ENCODE peak calls at places on chromosomes 12 and 14, in seven cellular contexts. One of them, this sample, is unnamed.

GRCh38 chr12:119602695-119603094 is 9.1 kb downstream of the TMEM233 start:
- DNase-seq in HepG2: no peak
- DNase-seq in HCT116: no peak
- DNase-seq in GM12878: no peak
- DNase-seq in H1: no peak
- DNase-seq in K562: no peak
- DNase-seq in SK-N-SH: peak
- DNase-seq in this sample: no peak

GRCh38 chr14:99143793-99144192 is 128.2 kb downstream of the BCL11B start:
- DNase-seq in HepG2: no peak
- DNase-seq in HCT116: peak
- DNase-seq in GM12878: no peak
- DNase-seq in H1: no peak
- DNase-seq in K562: no peak
- DNase-seq in SK-N-SH: no peak
- DNase-seq in this sample: no peak

GRCh38 chr12:13209279-13210021 is 12.9 kb downstream of the EMP1 start:
- DNase-seq in HepG2: no peak
- DNase-seq in HCT116: no peak
- DNase-seq in GM12878: no peak
- DNase-seq in H1: no peak
- DNase-seq in K562: no peak
- DNase-seq in SK-N-SH: no peak
- DNase-seq in this sample: no peak

GRCh38 chr12:53389702-53390101 is 9.7 kb downstream of the SP1 start:
- DNase-seq in HepG2: no peak
- DNase-seq in HCT116: no peak
- DNase-seq in GM12878: no peak
- DNase-seq in H1: no peak
- DNase-seq in K562: no peak
- DNase-seq in SK-N-SH: no peak
- DNase-seq in this sample: no peak

GRCh38 chr12:117485984-117486839 is 124.8 kb upstream of the NOS1 start:
- DNase-seq in HepG2: no peak
- DNase-seq in HCT116: no peak
- DNase-seq in GM12878: no peak
- DNase-seq in H1: no peak
- DNase-seq in K562: no peak
- DNase-seq in SK-N-SH: no peak
- DNase-seq in this sample: no peak

GRCh38 chr12:12804432-12804886 is 8.7 kb upstream of the DDX47 start:
- DNase-seq in HepG2: peak
- DNase-seq in HCT116: peak
- DNase-seq in GM12878: no peak
- DNase-seq in H1: no peak
- DNase-seq in K562: no peak
- DNase-seq in SK-N-SH: no peak
- DNase-seq in this sample: no peak

GRCh38 chr12:122227341-122227740 is 1.5 kb upstream of the DIABLO start:
- DNase-seq in HepG2: no peak
- DNase-seq in HCT116: no peak
- DNase-seq in GM12878: no peak
- DNase-seq in H1: no peak
- DNase-seq in K562: no peak
- DNase-seq in SK-N-SH: peak
- DNase-seq in this sample: no peak

GRCh38 chr12:89992668-89993401 is 284.2 kb upstream of the ATP2B1 start:
- DNase-seq in HepG2: no peak
- DNase-seq in HCT116: no peak
- DNase-seq in GM12878: no peak
- DNase-seq in H1: no peak
- DNase-seq in K562: no peak
- DNase-seq in SK-N-SH: no peak
- DNase-seq in this sample: no peak

GRCh38 chr12:2959194-2959507 is at the start of gene TEAD4:
- DNase-seq in HepG2: peak
- DNase-seq in HCT116: peak
- DNase-seq in GM12878: no peak
- DNase-seq in H1: no peak
- DNase-seq in K562: peak
- DNase-seq in SK-N-SH: peak
- DNase-seq in this sample: peak

GRCh38 chr14:103445783-103446182 is 60.6 kb downstream of the MARK3 start:
- DNase-seq in HepG2: no peak
- DNase-seq in HCT116: no peak
- DNase-seq in GM12878: no peak
- DNase-seq in H1: no peak
- DNase-seq in K562: no peak
- DNase-seq in SK-N-SH: no peak
- DNase-seq in this sample: no peak
- TF ChIP-seq JUND in HepG2: no peak
- TF ChIP-seq JUND in HCT116: no peak
- TF ChIP-seq JUND in GM12878: no peak
- TF ChIP-seq JUND in H1: no peak
- TF ChIP-seq JUND in K562: no peak
- TF ChIP-seq JUND in SK-N-SH: no peak
- TF ChIP-seq JUND in this sample: no peak

GRCh38 chr14:55609681-55610080 is 29.7 kb downstream of the KTN1 start:
- DNase-seq in HepG2: peak
- DNase-seq in HCT116: no peak
- DNase-seq in GM12878: no peak
- DNase-seq in H1: no peak
- DNase-seq in K562: no peak
- DNase-seq in SK-N-SH: no peak
- DNase-seq in this sample: no peak
- TF ChIP-seq JUND in HepG2: no peak
- TF ChIP-seq JUND in HCT116: no peak
- TF ChIP-seq JUND in GM12878: no peak
- TF ChIP-seq JUND in H1: no peak
- TF ChIP-seq JUND in K562: no peak
- TF ChIP-seq JUND in SK-N-SH: peak
- TF ChIP-seq JUND in this sample: no peak

GRCh38 chr14:76715102-76715926 is 46.0 kb upstream of the VASH1 start:
- DNase-seq in HepG2: no peak
- DNase-seq in HCT116: no peak
- DNase-seq in GM12878: no peak
- DNase-seq in H1: no peak
- DNase-seq in K562: peak
- DNase-seq in SK-N-SH: no peak
- DNase-seq in this sample: no peak
- TF ChIP-seq JUND in HepG2: no peak
- TF ChIP-seq JUND in HCT116: no peak
- TF ChIP-seq JUND in GM12878: no peak
- TF ChIP-seq JUND in H1: no peak
- TF ChIP-seq JUND in K562: no peak
- TF ChIP-seq JUND in SK-N-SH: no peak
- TF ChIP-seq JUND in this sample: no peak

DNA sequence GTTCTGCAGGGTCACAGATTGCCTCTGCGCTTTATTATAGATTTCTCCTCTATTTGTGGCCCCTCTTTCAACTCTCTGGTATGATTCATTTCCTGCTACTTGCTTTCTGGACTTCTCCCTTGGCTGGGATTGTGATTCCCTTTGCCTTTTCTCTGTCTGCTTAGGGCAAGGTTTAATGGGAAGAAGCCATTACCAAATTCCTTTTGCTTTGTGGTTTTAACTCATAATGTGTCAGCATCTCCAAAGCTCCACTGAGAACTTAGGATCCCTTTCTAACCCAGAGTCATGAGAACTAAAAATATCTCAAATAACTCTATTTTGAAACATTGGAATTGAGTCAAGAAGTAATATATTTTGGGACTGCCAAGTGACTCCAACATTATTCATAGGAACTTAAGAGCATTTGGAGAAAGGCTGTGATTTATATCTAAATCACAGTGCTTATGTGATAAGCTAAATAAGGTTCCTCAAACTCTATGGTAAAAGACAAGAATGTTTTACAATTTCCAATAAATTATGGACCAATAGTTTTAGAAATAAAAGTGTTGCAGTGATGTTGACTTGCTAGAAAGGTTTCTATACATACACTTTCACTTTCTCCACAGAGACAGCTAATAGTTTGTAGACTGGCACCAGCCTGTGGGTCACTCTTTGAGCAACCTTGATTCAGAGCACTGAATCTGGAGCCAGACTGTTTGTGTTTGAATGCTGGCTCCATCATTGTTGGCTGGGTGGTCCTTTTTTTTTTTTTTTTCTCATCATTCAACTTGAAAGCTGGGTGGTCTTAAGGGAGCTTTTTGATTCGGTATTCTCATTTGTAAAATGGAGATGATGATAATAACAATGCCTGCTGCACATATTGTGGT is 93.9 kb downstream of the DACT1 start:
- DNase-seq in HepG2: no peak
- DNase-seq in HCT116: peak
- DNase-seq in GM12878: no peak
- DNase-seq in H1: no peak
- DNase-seq in K562: no peak
- DNase-seq in SK-N-SH: no peak
- DNase-seq in this sample: no peak
- TF ChIP-seq JUND in HepG2: no peak
- TF ChIP-seq JUND in HCT116: peak
- TF ChIP-seq JUND in GM12878: no peak
- TF ChIP-seq JUND in H1: no peak
- TF ChIP-seq JUND in K562: no peak
- TF ChIP-seq JUND in SK-N-SH: peak
- TF ChIP-seq JUND in this sample: no peak

GRCh38 chr14:96221841-96222240 is 17.2 kb downstream of the BDKRB2 start:
- DNase-seq in HepG2: no peak
- DNase-seq in HCT116: no peak
- DNase-seq in GM12878: no peak
- DNase-seq in H1: no peak
- DNase-seq in K562: no peak
- DNase-seq in SK-N-SH: no peak
- DNase-seq in this sample: no peak

GRCh38 chr14:96227428-96227827 is 22.8 kb downstream of the BDKRB2 start:
- DNase-seq in HepG2: no peak
- DNase-seq in HCT116: no peak
- DNase-seq in GM12878: no peak
- DNase-seq in H1: no peak
- DNase-seq in K562: no peak
- DNase-seq in SK-N-SH: no peak
- DNase-seq in this sample: no peak

GRCh38 chr14:96229315-96229714 is 24.7 kb downstream of the BDKRB2 start:
- DNase-seq in HepG2: no peak
- DNase-seq in HCT116: no peak
- DNase-seq in GM12878: no peak
- DNase-seq in H1: no peak
- DNase-seq in K562: no peak
- DNase-seq in SK-N-SH: no peak
- DNase-seq in this sample: no peak

GRCh38 chr14:96224480-96225096 is 19.9 kb downstream of the BDKRB2 start:
- DNase-seq in HepG2: no peak
- DNase-seq in HCT116: no peak
- DNase-seq in GM12878: no peak
- DNase-seq in H1: no peak
- DNase-seq in K562: no peak
- DNase-seq in SK-N-SH: no peak
- DNase-seq in this sample: peak

DNA sequence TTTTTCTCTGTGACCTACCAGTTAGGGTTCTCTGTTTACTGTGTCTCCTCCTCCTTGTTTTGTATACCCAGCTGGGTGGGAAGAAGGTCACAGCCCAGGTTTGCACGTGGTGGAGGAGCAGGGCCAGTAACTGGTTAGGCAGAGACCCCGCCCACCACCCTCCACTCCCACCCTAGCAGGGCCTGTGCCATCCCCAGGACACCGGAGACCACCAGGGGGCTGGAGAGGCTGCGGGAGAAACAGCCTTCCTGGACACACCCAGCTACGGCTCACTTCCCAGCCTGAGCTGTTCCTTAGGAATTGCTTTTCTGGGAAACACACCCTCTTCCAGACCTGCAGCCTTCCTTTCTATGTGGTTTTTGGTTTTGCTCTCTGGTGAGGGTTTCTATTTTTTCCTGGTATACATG is 21.1 kb downstream of the BDKRB2 start:
- DNase-seq in HepG2: peak
- DNase-seq in HCT116: no peak
- DNase-seq in GM12878: no peak
- DNase-seq in H1: peak
- DNase-seq in K562: no peak
- DNase-seq in SK-N-SH: peak
- DNase-seq in this sample: no peak
- TF ChIP-seq JUND in HepG2: no peak
- TF ChIP-seq JUND in HCT116: no peak
- TF ChIP-seq JUND in GM12878: no peak
- TF ChIP-seq JUND in H1: no peak
- TF ChIP-seq JUND in K562: no peak
- TF ChIP-seq JUND in SK-N-SH: no peak
- TF ChIP-seq JUND in this sample: no peak

DNA sequence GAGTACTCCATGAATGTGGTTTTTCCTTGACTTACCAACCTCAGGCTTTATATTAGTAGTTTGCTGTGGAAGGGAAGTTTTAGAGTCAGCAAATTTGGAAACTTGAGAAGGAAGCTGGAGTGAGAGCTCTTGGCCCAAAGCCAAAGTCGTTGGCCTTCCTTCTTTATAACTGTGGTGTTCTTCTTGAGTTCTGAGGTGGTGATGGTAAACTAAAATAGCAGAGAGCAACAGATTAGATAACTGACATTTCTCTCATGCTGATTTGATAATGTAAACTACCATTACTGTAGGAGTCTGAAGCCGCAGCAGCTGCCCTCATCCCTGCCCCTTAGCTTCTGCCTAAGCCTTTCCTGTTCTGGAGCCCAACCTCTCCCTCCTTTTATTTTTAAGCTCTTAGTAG is 76.3 kb downstream of the TGFB3 start:
- DNase-seq in HepG2: no peak
- DNase-seq in HCT116: no peak
- DNase-seq in GM12878: no peak
- DNase-seq in H1: no peak
- DNase-seq in K562: no peak
- DNase-seq in SK-N-SH: no peak
- DNase-seq in this sample: no peak
- TF ChIP-seq JUND in HepG2: no peak
- TF ChIP-seq JUND in HCT116: no peak
- TF ChIP-seq JUND in GM12878: no peak
- TF ChIP-seq JUND in H1: no peak
- TF ChIP-seq JUND in K562: no peak
- TF ChIP-seq JUND in SK-N-SH: no peak
- TF ChIP-seq JUND in this sample: no peak

This sample was measured in T47D.